ENCODE peak calls at places on chromosomes 6 and 20, in six cellular contexts. J, Y, I, K, W and M are unnamed samples.

GRCh38 chr6:109961666-109962065 is 16.4 kb upstream of the GPR6 start:
- DNase-seq in K (no peak), W (no peak), I (no peak), J (no peak), Y (no peak), M (no peak)

GRCh38 chr6:50936277-50936681 is 117.6 kb downstream of the TFAP2B start:
- DNase-seq in Y (no peak), W (no peak), I (no peak), J (no peak), K (no peak), M (no peak)

GRCh38 chr6:30600576-30600975 is 16.5 kb downstream of the PPP1R10 start:
- DNase-seq in W (no peak), Y (no peak), I (no peak), J (no peak), K (no peak), M (no peak)

GRCh38 chr6:22025468-22026159 is 271.2 kb downstream of the PRL start:
- DNase-seq in K (no peak), I (no peak), Y (no peak), W (peak), J (no peak), M (peak)

GRCh38 chr6:28838289-28838633 is 85.5 kb downstream of the TRIM27 start:
- DNase-seq in I (no peak), K (peak), J (peak), Y (peak), W (peak), M (peak)

GRCh38 chr6:135053433-135053832 is 1.2 kb downstream of the HBS1L start:
- DNase-seq in Y (no peak), J (no peak), K (no peak), W (no peak), I (no peak), M (no peak)

GRCh38 chr6:101626264-101626663 is 232.8 kb downstream of the GRIK2 start:
- DNase-seq in Y (no peak), J (no peak), K (no peak), I (no peak), W (no peak), M (no peak)

GRCh38 chr6:36970892-36971842 is 14.8 kb downstream of the MTCH1 start:
- DNase-seq in I (no peak), Y (no peak), J (no peak), K (no peak), W (no peak), M (no peak)

GRCh38 chr6:53544500-53545308 is at the start of gene GCLC:
- DNase-seq in W (peak), J (peak), K (peak), Y (peak), I (peak), M (peak)

GRCh38 chr6:160952633-160953281 is 38.8 kb upstream of the MAP3K4 start:
- DNase-seq in W (no peak), K (no peak), Y (no peak), J (no peak), I (no peak), M (no peak)

GRCh38 chr6:35049885-35050284 is 91.3 kb downstream of the TCP11 start:
- DNase-seq in J (peak), I (no peak), Y (no peak), K (no peak), W (no peak), M (no peak)

GRCh38 chr6:138107078-138107751 is at the start of gene PERP:
- DNase-seq in W (peak), K (peak), Y (peak), I (peak), J (peak), M (no peak)

GRCh38 chr20:14597206-14597715 is 259.8 kb upstream of the FLRT3 start:
- DNase-seq in Y (no peak), I (no peak), W (no peak), K (no peak), J (no peak), M (no peak)

GRCh38 chr6:79947191-79948173 is at the start of gene ELOVL4:
- DNase-seq in K (peak), I (peak), Y (no peak), W (no peak), J (peak), M (peak)

GRCh38 chr6:170067257-170067656 is 223.6 kb downstream of the DLL1 start:
- DNase-seq in W (no peak), J (peak), Y (no peak), K (no peak), I (no peak), M (no peak)

GRCh38 chr6:74940211-74940610 is 265.6 kb downstream of the COL12A1 start:
- DNase-seq in I (no peak), Y (no peak), W (no peak), K (no peak), J (no peak), M (no peak)

GRCh38 chr6:39209360-39209811 is 19.9 kb downstream of the KCNK5 start:
- DNase-seq in I (no peak), K (no peak), Y (no peak), J (no peak), W (no peak), M (no peak)

GRCh38 chr6:134691180-134691579 is 258.7 kb downstream of the ALDH8A1 start:
- DNase-seq in J (no peak), W (no peak), K (no peak), Y (no peak), I (no peak), M (no peak)

GRCh38 chr6:105401247-105402089 is 1.4 kb downstream of the PREP start:
- DNase-seq in J (no peak), Y (no peak), I (no peak), W (no peak), K (no peak), M (no peak)

GRCh38 chr20:32964575-32964974 is 39.7 kb downstream of the SUN5 start:
- DNase-seq in W (no peak), J (no peak), K (no peak), Y (no peak), I (no peak), M (no peak)

GRCh38 chr6:17867880-17868279 is 119.6 kb downstream of the KIF13A start:
- DNase-seq in I (no peak), Y (no peak), W (no peak), J (no peak), K (no peak), M (no peak)

GRCh38 chr6:22737331-22737730 is 168.0 kb downstream of the HDGFL1 start:
- DNase-seq in I (no peak), W (no peak), K (no peak), Y (no peak), J (peak), M (no peak)

GRCh38 chr6:3022765-3023662 is 23.3 kb downstream of the NQO2 start:
- DNase-seq in J (no peak), Y (no peak), K (no peak), W (no peak), I (no peak), M (no peak)

GRCh38 chr6:10759312-10759839 is 11.8 kb downstream of the TMEM14B start:
- DNase-seq in W (peak), Y (no peak), J (no peak), K (no peak), I (no peak), M (peak)